ENCODE peak calls at places on chromosomes 12 and 14, in five cellular contexts. Y is left ventricle myocardium inferior, W is astrocyte of the spinal cord, X is AG10803, A is progenitor cell of endocrine pancreas. C is an unnamed sample.

GRCh38 chr14:36580856-36581831 is 1.3 kb downstream of the NKX2-8 start:
- DNase-seq in Y (peak; percentile 13), W (peak; percentile 38), X (peak; percentile 24), A (peak; percentile 34), C (no peak)

GRCh38 chr12:89829434-89829975 is 120.9 kb upstream of the ATP2B1 start:
- DNase-seq in Y (no peak), W (no peak), X (peak; percentile 3), A (no peak), C (no peak)

GRCh38 chr14:81235096-81235495 is 14.3 kb upstream of the GTF2A1 start:
- DNase-seq in Y (no peak), W (no peak), X (no peak), A (no peak), C (no peak)

GRCh38 chr12:108565976-108566375 is 3.6 kb downstream of the ISCU start:
- DNase-seq in Y (peak; percentile 81), W (peak; percentile 68), X (peak; percentile 85), A (no peak), C (no peak)

GRCh38 chr14:79540394-79540793 is 670.9 kb downstream of the DIO2 start:
- DNase-seq in Y (no peak), W (no peak), X (no peak), A (no peak), C (no peak)

GRCh38 chr12:126483145-126484068 is 1418.2 kb downstream of the AACS start:
- DNase-seq in Y (no peak), W (peak; percentile 84), X (peak; percentile 12), A (no peak), C (no peak)

GRCh38 chr12:131894981-131895639 is 688 bp downstream of the ULK1 start:
- DNase-seq in Y (no peak), W (no peak), X (no peak), A (no peak), C (no peak)

GRCh38 chr12:25135531-25136154 is 59.3 kb downstream of the DNAI7 start:
- DNase-seq in Y (no peak), W (peak; percentile 27), X (no peak), A (no peak), C (peak; percentile 18)

GRCh38 chr12:120117961-120118709 is 1.6 kb upstream of the RAB35 start:
- DNase-seq in Y (no peak), W (peak; percentile 17), X (peak; percentile 49), A (no peak), C (no peak)

GRCh38 chr12:108666326-108666995 is 32.8 kb upstream of the SELPLG start:
- DNase-seq in Y (peak; percentile 64), W (peak; percentile 36), X (peak; percentile 77), A (no peak), C (no peak)

GRCh38 chr14:24845851-24846250 is 204.1 kb downstream of the STXBP6 start:
- DNase-seq in Y (no peak), W (no peak), X (no peak), A (no peak), C (no peak)

GRCh38 chr12:69437073-69437472 is 33.1 kb upstream of the FRS2 start:
- DNase-seq in Y (no peak), W (no peak), X (no peak), A (no peak), C (no peak)

GRCh38 chr12:12609692-12610091 is 2.0 kb upstream of the CREBL2 start:
- DNase-seq in Y (no peak), W (no peak), X (no peak), A (no peak), C (no peak)

GRCh38 chr12:12613334-12613733 is 1.7 kb downstream of the CREBL2 start:
- DNase-seq in Y (no peak), W (no peak), X (no peak), A (no peak), C (no peak)

GRCh38 chr12:12612403-12612802 is 727 bp downstream of the CREBL2 start:
- DNase-seq in Y (no peak), W (peak; percentile 78), X (peak; percentile 59), A (no peak), C (no peak)

GRCh38 chr12:12610711-12611110 is 965 bp upstream of the CREBL2 start:
- DNase-seq in Y (no peak), W (no peak), X (no peak), A (no peak), C (no peak)

GRCh38 chr12:12611512-12612306 is at the start of gene CREBL2:
- DNase-seq in Y (peak; percentile 94), W (peak; percentile 96), X (peak; percentile 97), A (peak; percentile 89), C (peak; percentile 81)
- TF ChIP-seq CTCF in Y (no peak), W (no peak), X (no peak), A (no peak), C (no peak)

DNA sequence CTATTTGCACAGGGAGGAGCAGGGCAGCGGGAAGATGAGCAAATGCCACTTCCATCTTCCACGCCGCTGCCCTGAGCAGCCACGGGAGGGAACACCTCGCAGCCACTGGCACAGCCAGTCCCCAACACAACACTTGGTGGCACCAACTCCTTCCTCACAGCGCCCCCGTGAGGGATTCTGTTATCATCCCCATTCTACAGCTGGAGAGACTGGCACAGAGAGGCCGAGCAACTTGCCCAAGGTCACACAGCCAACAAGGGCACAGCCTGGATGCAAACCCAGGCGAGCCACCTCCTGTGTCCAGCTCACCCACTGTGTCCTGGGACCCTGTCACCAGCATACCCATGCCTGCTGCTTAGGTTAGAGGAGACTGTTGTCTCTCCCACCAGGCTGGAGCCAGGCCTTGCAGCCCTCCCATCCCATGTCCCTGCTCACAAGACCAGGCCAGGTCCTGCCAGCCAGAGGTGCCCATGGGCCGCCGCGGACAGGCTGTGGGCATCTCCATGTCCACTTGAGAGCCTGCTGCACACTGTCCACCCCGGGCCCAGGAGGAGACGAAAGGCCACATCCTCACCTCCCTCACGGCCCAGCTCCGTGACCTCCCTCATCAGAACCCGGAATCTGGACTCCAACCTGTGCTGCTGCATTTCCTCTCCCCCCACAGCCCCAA is 57.0 kb downstream of the NCOR2 start:
- DNase-seq in Y (no peak), W (no peak), X (no peak), A (no peak), C (no peak)
- TF ChIP-seq CTCF in Y (no peak), W (no peak), X (no peak), A (no peak), C (no peak)

DNA sequence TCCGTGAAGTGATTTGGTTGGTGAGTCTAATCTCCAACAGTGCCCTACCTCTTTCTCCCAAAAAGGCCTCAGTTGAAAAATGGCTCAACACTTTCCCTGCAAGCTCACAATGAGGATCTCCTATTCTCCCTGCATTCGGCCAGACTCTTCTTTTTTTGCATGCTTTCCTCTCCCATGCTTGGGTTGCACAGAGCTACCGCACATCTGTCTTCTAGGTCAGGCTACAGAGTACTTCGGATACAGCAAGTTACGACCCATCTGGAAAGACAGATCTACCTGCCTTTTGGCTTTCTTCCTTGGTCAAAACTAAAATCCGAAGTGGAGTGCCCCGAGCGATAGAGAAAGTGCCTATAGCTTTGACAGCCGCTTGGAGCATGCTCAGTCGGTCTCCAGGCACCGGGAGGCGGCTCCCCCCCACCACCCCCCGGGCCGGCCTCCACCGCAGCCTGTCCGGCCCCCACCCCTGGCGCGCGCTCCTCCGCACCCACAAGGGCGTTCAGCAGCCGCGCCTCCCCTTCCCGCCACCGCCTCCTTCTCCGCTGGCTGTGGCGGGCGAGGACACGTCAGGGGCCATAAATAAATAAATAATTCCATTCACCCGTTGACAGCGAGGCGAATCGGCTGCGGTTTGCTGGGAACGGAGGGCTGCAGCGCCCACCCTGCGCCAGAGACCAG is at the start of gene SLC16A7:
- DNase-seq in Y (peak; percentile 92), W (peak; percentile 89), X (peak; percentile 93), A (peak; percentile 62), C (no peak)
- TF ChIP-seq CTCF in Y (no peak), W (no peak), X (no peak), A (peak; percentile 17), C (no peak)

DNA sequence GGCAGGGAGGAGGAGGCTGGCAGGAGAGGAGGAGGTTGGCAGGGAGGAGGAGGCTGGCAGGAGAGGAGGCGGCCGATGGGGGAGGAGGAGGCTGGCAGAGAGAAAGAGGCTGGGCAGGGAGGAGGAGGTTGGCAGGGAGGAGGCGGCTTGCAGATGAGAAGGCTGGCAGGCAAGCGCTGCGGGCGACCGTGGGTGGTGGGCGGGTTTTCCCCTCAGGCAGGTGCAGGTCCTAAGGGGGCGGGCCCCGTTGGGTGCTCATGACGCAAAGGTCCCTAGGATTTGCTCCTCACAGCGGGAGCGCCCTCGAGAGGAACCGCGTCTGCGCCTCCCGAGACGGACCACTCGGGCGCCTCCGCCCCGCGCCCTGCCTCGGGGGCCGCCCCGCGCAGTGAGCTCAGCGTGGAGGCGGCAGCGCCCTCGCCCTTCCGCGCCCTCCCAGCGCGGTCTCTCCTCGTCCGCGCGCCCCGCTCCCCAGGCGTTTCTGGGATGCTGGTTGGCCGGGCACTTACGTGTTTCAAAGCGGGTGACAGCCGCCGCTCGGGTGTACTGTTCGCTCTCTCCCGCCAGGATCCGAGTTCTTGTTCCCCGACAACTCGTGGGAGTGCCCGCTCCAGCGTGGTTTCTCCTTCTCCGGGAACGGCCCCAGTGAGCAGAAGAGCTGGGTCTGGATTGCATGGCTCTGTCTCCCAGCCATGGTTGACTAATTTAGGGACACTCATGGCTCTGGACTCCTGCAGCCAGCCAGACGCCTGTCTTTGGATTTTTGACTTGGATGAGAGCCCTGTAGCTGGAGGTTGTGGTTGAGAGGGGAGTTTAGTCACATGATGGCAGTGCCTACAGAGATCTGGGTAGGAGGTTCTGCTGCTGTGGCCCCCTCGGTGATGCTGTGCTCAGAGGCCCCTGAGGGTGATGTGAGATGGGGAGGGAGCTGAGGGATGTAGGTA is 64.1 kb upstream of the PPP4R3A start:
- DNase-seq in Y (peak; percentile 19), W (peak; percentile 18), X (peak; percentile 66), A (peak; percentile 29), C (no peak)
- TF ChIP-seq CTCF in Y (no peak), W (no peak), X (no peak), A (no peak), C (no peak)

GRCh38 chr12:94260017-94260416 is 111.6 kb downstream of the PLXNC1 start:
- DNase-seq in Y (no peak), W (no peak), X (no peak), A (no peak), C (no peak)

GRCh38 chr12:94260717-94261116 is 112.3 kb downstream of the PLXNC1 start:
- DNase-seq in Y (no peak), W (no peak), X (no peak), A (no peak), C (no peak)

GRCh38 chr12:94262228-94263010 is 114.0 kb downstream of the PLXNC1 start:
- DNase-seq in Y (peak; percentile 81), W (peak; percentile 92), X (peak; percentile 93), A (no peak), C (peak; percentile 39)

GRCh38 chr12:94261781-94262180 is 113.4 kb downstream of the PLXNC1 start:
- DNase-seq in Y (no peak), W (no peak), X (no peak), A (no peak), C (no peak)

DNA sequence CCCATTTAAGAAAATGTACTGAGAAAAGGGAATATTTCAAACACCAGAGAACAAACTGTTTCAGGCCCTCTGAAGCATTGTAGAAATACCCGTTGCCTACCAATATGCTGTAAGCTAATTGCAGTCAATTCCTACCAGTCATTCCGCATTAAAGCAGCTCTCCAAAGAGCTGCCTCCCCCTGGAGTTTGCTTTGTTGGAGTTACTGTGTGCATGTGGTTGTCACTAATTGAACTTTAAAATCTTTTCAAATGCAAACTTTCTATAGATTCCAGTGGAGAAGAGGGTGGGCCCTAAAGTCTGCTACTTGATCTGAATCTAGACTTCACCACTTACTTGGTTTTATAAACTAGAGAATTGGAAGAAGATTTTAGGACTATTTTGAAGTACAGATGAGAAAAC is 112.7 kb downstream of the PLXNC1 start:
- DNase-seq in Y (no peak), W (no peak), X (no peak), A (no peak), C (no peak)
- TF ChIP-seq CTCF in Y (no peak), W (no peak), X (no peak), A (no peak), C (no peak)